ENCODE peak calls at places on chromosomes 3 and 15, in nine cellular contexts. K is heart right ventricle, E is ovary, V is heart left ventricle, Y is endothelial cell, N is AG04450, H is stomach, J is WTC11, W is mucosa of descending colon. G is an unnamed sample.

GRCh38 chr3:183517656-183518055 is 37.9 kb downstream of the KLHL6 start:
- DNase-seq in K (no peak), E (no peak), V (no peak), Y (no peak), N (no peak), H (no peak), J (no peak), W (no peak), G (no peak)

GRCh38 chr15:67543348-67543718 is 830 bp downstream of the MAP2K5 start:
- DNase-seq in K (no peak), E (no peak), V (peak), Y (peak), N (no peak), H (no peak), J (peak), W (peak), G (no peak)

GRCh38 chr15:79035111-79035601 is 55.4 kb downstream of the RASGRF1 start:
- DNase-seq in K (no peak), E (no peak), V (no peak), Y (no peak), N (no peak), H (no peak), J (no peak), W (no peak), G (no peak)

GRCh38 chr3:149898771-149899170 is 71.9 kb downstream of the PFN2 start:
- DNase-seq in K (peak), E (no peak), V (peak), Y (no peak), N (peak), H (no peak), J (no peak), W (no peak), G (no peak)

GRCh38 chr15:99509686-99510461 is 55.9 kb upstream of the MEF2A start:
- DNase-seq in K (no peak), E (no peak), V (peak), Y (no peak), N (no peak), H (no peak), J (no peak), W (no peak), G (no peak)

GRCh38 chr3:132161608-132162007 is 126.8 kb upstream of the CPNE4 start:
- DNase-seq in K (no peak), E (no peak), V (no peak), Y (no peak), N (no peak), H (no peak), J (peak), W (no peak), G (no peak)

GRCh38 chr15:69998541-69999391 is 99.0 kb downstream of the TLE3 start:
- DNase-seq in K (no peak), E (no peak), V (no peak), Y (no peak), N (no peak), H (no peak), J (no peak), W (no peak), G (no peak)

GRCh38 chr3:141660598-141660947 is 77.5 kb upstream of the RNF7 start:
- DNase-seq in K (no peak), E (no peak), V (peak), Y (no peak), N (no peak), H (no peak), J (no peak), W (no peak), G (no peak)

GRCh38 chr3:187191271-187191670 is 6.0 kb upstream of the RTP1 start:
- DNase-seq in K (no peak), E (no peak), V (no peak), Y (no peak), N (no peak), H (no peak), J (no peak), W (no peak), G (no peak)

GRCh38 chr15:28106294-28107110 is 7.4 kb upstream of the OCA2 start:
- DNase-seq in K (no peak), E (no peak), V (no peak), Y (peak), N (no peak), H (no peak), J (peak), W (no peak), G (peak)

GRCh38 chr3:117630885-117631284 is 921.3 kb downstream of the TUSC7 start:
- DNase-seq in K (no peak), E (no peak), V (no peak), Y (no peak), N (no peak), H (no peak), J (no peak), W (peak), G (no peak)

GRCh38 chr3:65888980-65889706 is 149.6 kb downstream of the MAGI1 start:
- DNase-seq in K (peak), E (no peak), V (no peak), Y (no peak), N (peak), H (no peak), J (no peak), W (no peak), G (no peak)

GRCh38 chr3:62632510-62633294 is 242.5 kb downstream of the CADPS start:
- DNase-seq in K (no peak), E (no peak), V (no peak), Y (no peak), N (no peak), H (no peak), J (no peak), W (no peak), G (no peak)

GRCh38 chr15:77031376-77032050 is 36.6 kb downstream of the PSTPIP1 start:
- DNase-seq in K (no peak), E (no peak), V (peak), Y (peak), N (no peak), H (peak), J (peak), W (peak), G (peak)

GRCh38 chr15:100601158-100601557 is 826 bp downstream of the LINS1 start:
- DNase-seq in K (no peak), E (no peak), V (no peak), Y (peak), N (no peak), H (no peak), J (no peak), W (peak), G (peak)

GRCh38 chr3:127135241-127136023 is 57.5 kb upstream of the PRR23E start:
- DNase-seq in K (peak), E (no peak), V (peak), Y (peak), N (no peak), H (no peak), J (peak), W (no peak), G (no peak)

GRCh38 chr15:92930776-92931175 is 30.7 kb downstream of the CHD2 start:
- DNase-seq in K (no peak), E (no peak), V (no peak), Y (no peak), N (peak), H (no peak), J (no peak), W (no peak), G (no peak)

GRCh38 chr15:76181705-76182107 is 121.9 kb downstream of the TMEM266 start:
- DNase-seq in K (no peak), E (no peak), V (no peak), Y (no peak), N (no peak), H (no peak), J (no peak), W (no peak), G (no peak)

GRCh38 chr15:66847565-66847991 is 145.5 kb downstream of the SMAD6 start:
- DNase-seq in K (no peak), E (no peak), V (no peak), Y (no peak), N (no peak), H (peak), J (no peak), W (no peak), G (no peak)

GRCh38 chr15:78146437-78147154 is 2.6 kb upstream of the IDH3A start:
- DNase-seq in K (no peak), E (no peak), V (no peak), Y (no peak), N (no peak), H (peak), J (no peak), W (no peak), G (no peak)

GRCh38 chr3:61666032-61666431 is 104.7 kb downstream of the PTPRG start:
- DNase-seq in K (no peak), E (no peak), V (peak), Y (no peak), N (no peak), H (no peak), J (no peak), W (no peak), G (no peak)

GRCh38 chr3:33401781-33402180 is 38.4 kb downstream of the UBP1 start:
- DNase-seq in K (no peak), E (no peak), V (no peak), Y (no peak), N (no peak), H (no peak), J (no peak), W (no peak), G (no peak)

GRCh38 chr15:74399511-74400312 is 32.3 kb upstream of the CYP11A1 start:
- DNase-seq in K (no peak), E (no peak), V (no peak), Y (no peak), N (no peak), H (no peak), J (no peak), W (peak), G (no peak)

GRCh38 chr15:85825719-85826118 is 31.0 kb upstream of the KLHL25 start:
- DNase-seq in K (no peak), E (no peak), V (no peak), Y (no peak), N (no peak), H (no peak), J (no peak), W (no peak), G (no peak)

GRCh38 chr15:57218826-57219576 is 157.3 kb upstream of the CGNL1 start:
- DNase-seq in K (no peak), E (no peak), V (no peak), Y (no peak), N (peak), H (no peak), J (no peak), W (no peak), G (no peak)

GRCh38 chr15:87287156-87287555 is 969.4 kb downstream of the NTRK3 start:
- DNase-seq in K (no peak), E (no peak), V (no peak), Y (no peak), N (peak), H (no peak), J (no peak), W (no peak), G (no peak)

GRCh38 chr3:103711670-103712069 is 1276.9 kb downstream of the ZPLD1 start:
- DNase-seq in K (no peak), E (no peak), V (no peak), Y (no peak), N (no peak), H (no peak), J (no peak), W (no peak), G (no peak)

GRCh38 chr3:121574449-121574848 is 6.7 kb downstream of the ARGFX start:
- DNase-seq in K (no peak), E (no peak), V (no peak), Y (no peak), N (peak), H (peak), J (peak), W (peak), G (no peak)

GRCh38 chr15:56208185-56208584 is 35.5 kb downstream of the RFX7 start:
- DNase-seq in K (no peak), E (no peak), V (no peak), Y (no peak), N (no peak), H (no peak), J (no peak), W (no peak), G (no peak)

GRCh38 chr3:129282727-129283327 is 4.2 kb downstream of the HMCES start:
- DNase-seq in K (no peak), E (no peak), V (no peak), Y (no peak), N (no peak), H (no peak), J (no peak), W (no peak), G (no peak)

GRCh38 chr3:195209836-195210551 is 61.0 kb downstream of the XXYLT1 start:
- DNase-seq in K (peak), E (peak), V (peak), Y (no peak), N (no peak), H (no peak), J (no peak), W (no peak), G (no peak)

GRCh38 chr3:135531996-135532395 is 433.5 kb upstream of the PPP2R3A start:
- DNase-seq in K (no peak), E (no peak), V (no peak), Y (no peak), N (no peak), H (no peak), J (no peak), W (no peak), G (no peak)

GRCh38 chr3:8278448-8278847 is 223.2 kb upstream of the LMCD1 start:
- DNase-seq in K (no peak), E (no peak), V (no peak), Y (no peak), N (no peak), H (no peak), J (no peak), W (no peak), G (no peak)

GRCh38 chr3:147191795-147192385 is 214.5 kb downstream of the ZIC4 start:
- DNase-seq in K (peak), E (no peak), V (no peak), Y (peak), N (peak), H (no peak), J (peak), W (no peak), G (no peak)

GRCh38 chr3:75610773-75611172 is 53.4 kb upstream of the FRG2C start:
- DNase-seq in K (no peak), E (no peak), V (no peak), Y (no peak), N (no peak), H (no peak), J (no peak), W (no peak), G (no peak)

DNA sequence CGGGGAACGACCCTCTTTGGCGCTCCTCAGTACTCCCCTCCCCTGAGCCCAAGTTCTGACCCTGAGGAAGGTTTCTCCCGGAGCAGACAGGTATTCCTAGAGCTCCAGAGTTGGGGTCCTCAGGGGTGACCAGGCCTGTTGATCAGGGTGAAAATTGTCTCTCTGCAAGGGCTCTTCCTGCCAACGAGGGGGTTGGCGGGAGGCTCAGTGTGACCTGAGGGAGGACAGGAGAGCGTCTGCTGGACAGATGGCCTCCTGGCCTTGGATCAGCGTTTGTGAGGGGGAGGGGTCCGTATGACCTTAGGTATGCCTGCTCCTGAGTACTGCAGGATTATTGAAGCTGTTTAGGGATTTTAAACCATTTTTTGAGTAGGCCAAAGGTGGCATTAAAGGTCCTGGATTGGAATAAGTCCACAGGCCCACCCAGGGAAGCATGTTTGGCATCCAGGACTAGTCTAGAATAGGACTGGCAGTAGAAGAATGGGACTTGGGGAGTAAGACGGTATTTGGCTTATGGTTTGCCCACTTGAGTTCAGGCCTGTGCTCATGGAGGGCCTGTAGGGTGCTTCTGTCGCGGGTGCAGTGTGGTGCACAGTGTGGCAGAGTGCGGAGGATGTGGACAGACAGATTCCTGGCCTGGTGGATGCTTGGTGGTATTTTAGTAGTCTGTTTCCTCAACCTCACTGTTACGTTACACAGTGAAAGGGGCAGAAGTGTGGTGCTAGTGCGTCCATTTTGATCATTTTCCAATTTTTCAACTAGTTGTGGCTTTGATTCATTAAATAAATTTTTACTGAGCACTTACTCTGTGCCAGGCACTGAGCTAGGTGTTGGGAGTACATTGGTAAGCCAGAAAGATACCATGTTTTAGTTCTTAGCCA is 959 bp downstream of the ZNF592 start:
- DNase-seq in K (peak), E (peak), V (peak), Y (peak), N (no peak), H (peak), J (peak), W (peak), G (peak)
- TF ChIP-seq CTCF in K (no peak), E (no peak), V (no peak), Y (no peak), N (peak), H (no peak), J (no peak), W (no peak), G (no peak)

GRCh38 chr3:52722491-52722890 is 16.6 kb downstream of the SPCS1 start:
- DNase-seq in K (no peak), E (no peak), V (no peak), Y (no peak), N (no peak), H (no peak), J (no peak), W (no peak), G (no peak)
- TF ChIP-seq CTCF in K (no peak), E (no peak), V (no peak), Y (no peak), N (no peak), H (no peak), J (no peak), W (no peak), G (no peak)

GRCh38 chr3:37435572-37435971 is 261.2 kb upstream of the LRRFIP2 start:
- DNase-seq in K (no peak), E (no peak), V (no peak), Y (no peak), N (no peak), H (no peak), J (peak), W (no peak), G (no peak)
- TF ChIP-seq CTCF in K (no peak), E (no peak), V (no peak), Y (no peak), N (no peak), H (no peak), J (no peak), W (no peak), G (no peak)

GRCh38 chr15:94470492-94470891 is 239.1 kb downstream of the MCTP2 start:
- DNase-seq in K (no peak), E (no peak), V (no peak), Y (no peak), N (no peak), H (no peak), J (no peak), W (no peak), G (no peak)

GRCh38 chr15:94467034-94467433 is 235.7 kb downstream of the MCTP2 start:
- DNase-seq in K (no peak), E (no peak), V (no peak), Y (no peak), N (no peak), H (no peak), J (no peak), W (no peak), G (no peak)
- TF ChIP-seq CTCF in K (no peak), E (no peak), V (no peak), Y (no peak), N (no peak), H (no peak), J (no peak), W (no peak), G (no peak)